ENCODE peak calls at places on chromosomes 6 and 20, in nine cellular contexts. One of them, this sample, is unnamed.

GRCh38 chr6:169164451-169164850 is 89.2 kb downstream of the THBS2 start:
- DNase-seq in pancreas: no peak
- DNase-seq in left ventricle myocardium inferior: no peak
- DNase-seq in psoas muscle: no peak
- DNase-seq in astrocyte of the spinal cord: no peak
- DNase-seq in hepatocyte: no peak
- DNase-seq in endodermal cell: no peak
- DNase-seq in Caco-2: no peak
- DNase-seq in mucosa of descending colon: no peak
- DNase-seq in this sample: no peak

GRCh38 chr6:48817714-48818113 is 645.3 kb downstream of the MMUT start:
- DNase-seq in pancreas: no peak
- DNase-seq in left ventricle myocardium inferior: no peak
- DNase-seq in psoas muscle: no peak
- DNase-seq in astrocyte of the spinal cord: peak; percentile 15
- DNase-seq in hepatocyte: no peak
- DNase-seq in endodermal cell: no peak
- DNase-seq in Caco-2: no peak
- DNase-seq in mucosa of descending colon: no peak
- DNase-seq in this sample: no peak

GRCh38 chr6:17863971-17864754 is 123.3 kb downstream of the KIF13A start:
- DNase-seq in pancreas: no peak
- DNase-seq in left ventricle myocardium inferior: peak; percentile 27
- DNase-seq in psoas muscle: peak; percentile 15
- DNase-seq in astrocyte of the spinal cord: peak; percentile 71
- DNase-seq in hepatocyte: no peak
- DNase-seq in endodermal cell: no peak
- DNase-seq in Caco-2: no peak
- DNase-seq in mucosa of descending colon: peak; percentile 54
- DNase-seq in this sample: no peak

GRCh38 chr20:49893242-49894072 is 21.9 kb downstream of the SPATA2 start:
- DNase-seq in pancreas: no peak
- DNase-seq in left ventricle myocardium inferior: no peak
- DNase-seq in psoas muscle: no peak
- DNase-seq in astrocyte of the spinal cord: no peak
- DNase-seq in hepatocyte: no peak
- DNase-seq in endodermal cell: no peak
- DNase-seq in Caco-2: no peak
- DNase-seq in mucosa of descending colon: no peak
- DNase-seq in this sample: peak; percentile 70

GRCh38 chr6:139917943-139918342 is 543.5 kb upstream of the CITED2 start:
- DNase-seq in pancreas: no peak
- DNase-seq in left ventricle myocardium inferior: no peak
- DNase-seq in psoas muscle: no peak
- DNase-seq in astrocyte of the spinal cord: no peak
- DNase-seq in hepatocyte: no peak
- DNase-seq in endodermal cell: no peak
- DNase-seq in Caco-2: no peak
- DNase-seq in mucosa of descending colon: no peak
- DNase-seq in this sample: no peak

GRCh38 chr20:35719717-35720116 is 20.5 kb downstream of the ROMO1 start:
- DNase-seq in pancreas: no peak
- DNase-seq in left ventricle myocardium inferior: no peak
- DNase-seq in psoas muscle: no peak
- DNase-seq in astrocyte of the spinal cord: no peak
- DNase-seq in hepatocyte: no peak
- DNase-seq in endodermal cell: peak; percentile 26
- DNase-seq in Caco-2: no peak
- DNase-seq in mucosa of descending colon: no peak
- DNase-seq in this sample: no peak

GRCh38 chr20:40992349-40993113 is 36.1 kb upstream of the TOP1 start:
- DNase-seq in pancreas: no peak
- DNase-seq in left ventricle myocardium inferior: no peak
- DNase-seq in psoas muscle: no peak
- DNase-seq in astrocyte of the spinal cord: no peak
- DNase-seq in hepatocyte: no peak
- DNase-seq in endodermal cell: no peak
- DNase-seq in Caco-2: no peak
- DNase-seq in mucosa of descending colon: no peak
- DNase-seq in this sample: no peak

GRCh38 chr6:21593927-21594421 is 423 bp downstream of the SOX4 start:
- DNase-seq in pancreas: peak; percentile 34
- DNase-seq in left ventricle myocardium inferior: no peak
- DNase-seq in psoas muscle: no peak
- DNase-seq in astrocyte of the spinal cord: peak; percentile 77
- DNase-seq in hepatocyte: peak; percentile 57
- DNase-seq in endodermal cell: no peak
- DNase-seq in Caco-2: no peak
- DNase-seq in mucosa of descending colon: peak; percentile 59
- DNase-seq in this sample: peak; percentile 24

GRCh38 chr6:885051-885590 is 192.2 kb upstream of the EXOC2 start:
- DNase-seq in pancreas: no peak
- DNase-seq in left ventricle myocardium inferior: no peak
- DNase-seq in psoas muscle: no peak
- DNase-seq in astrocyte of the spinal cord: no peak
- DNase-seq in hepatocyte: no peak
- DNase-seq in endodermal cell: no peak
- DNase-seq in Caco-2: no peak
- DNase-seq in mucosa of descending colon: peak; percentile 64
- DNase-seq in this sample: no peak

GRCh38 chr6:143607959-143608358 is 69.8 kb upstream of the PHACTR2 start:
- DNase-seq in pancreas: no peak
- DNase-seq in left ventricle myocardium inferior: no peak
- DNase-seq in psoas muscle: no peak
- DNase-seq in astrocyte of the spinal cord: no peak
- DNase-seq in hepatocyte: no peak
- DNase-seq in endodermal cell: no peak
- DNase-seq in Caco-2: no peak
- DNase-seq in mucosa of descending colon: no peak
- DNase-seq in this sample: no peak

GRCh38 chr20:50041238-50041915 is 58.6 kb downstream of the SNAI1 start:
- DNase-seq in pancreas: no peak
- DNase-seq in left ventricle myocardium inferior: no peak
- DNase-seq in psoas muscle: no peak
- DNase-seq in astrocyte of the spinal cord: no peak
- DNase-seq in hepatocyte: no peak
- DNase-seq in endodermal cell: no peak
- DNase-seq in Caco-2: no peak
- DNase-seq in mucosa of descending colon: no peak
- DNase-seq in this sample: no peak

GRCh38 chr20:7497985-7498384 is 442.3 kb downstream of the HAO1 start:
- DNase-seq in pancreas: no peak
- DNase-seq in left ventricle myocardium inferior: no peak
- DNase-seq in psoas muscle: no peak
- DNase-seq in astrocyte of the spinal cord: peak; percentile 84
- DNase-seq in hepatocyte: no peak
- DNase-seq in endodermal cell: no peak
- DNase-seq in Caco-2: no peak
- DNase-seq in mucosa of descending colon: no peak
- DNase-seq in this sample: no peak

GRCh38 chr20:24502661-24503060 is 33.2 kb downstream of the SYNDIG1 start:
- DNase-seq in pancreas: no peak
- DNase-seq in left ventricle myocardium inferior: no peak
- DNase-seq in psoas muscle: no peak
- DNase-seq in astrocyte of the spinal cord: peak; percentile 60
- DNase-seq in hepatocyte: no peak
- DNase-seq in endodermal cell: no peak
- DNase-seq in Caco-2: no peak
- DNase-seq in mucosa of descending colon: no peak
- DNase-seq in this sample: no peak

GRCh38 chr6:15413558-15414257 is 167.8 kb downstream of the JARID2 start:
- DNase-seq in pancreas: no peak
- DNase-seq in left ventricle myocardium inferior: no peak
- DNase-seq in psoas muscle: no peak
- DNase-seq in astrocyte of the spinal cord: peak; percentile 53
- DNase-seq in hepatocyte: no peak
- DNase-seq in endodermal cell: no peak
- DNase-seq in Caco-2: no peak
- DNase-seq in mucosa of descending colon: no peak
- DNase-seq in this sample: no peak

GRCh38 chr20:1630186-1630585 is 10.4 kb upstream of the SIRPB1 start:
- DNase-seq in pancreas: no peak
- DNase-seq in left ventricle myocardium inferior: no peak
- DNase-seq in psoas muscle: no peak
- DNase-seq in astrocyte of the spinal cord: no peak
- DNase-seq in hepatocyte: no peak
- DNase-seq in endodermal cell: no peak
- DNase-seq in Caco-2: no peak
- DNase-seq in mucosa of descending colon: no peak
- DNase-seq in this sample: no peak

GRCh38 chr6:28982476-28983266 is 22.4 kb downstream of the ZNF311 start:
- DNase-seq in pancreas: no peak
- DNase-seq in left ventricle myocardium inferior: no peak
- DNase-seq in psoas muscle: no peak
- DNase-seq in astrocyte of the spinal cord: peak; percentile 79
- DNase-seq in hepatocyte: peak; percentile 69
- DNase-seq in endodermal cell: no peak
- DNase-seq in Caco-2: peak; percentile 52
- DNase-seq in mucosa of descending colon: no peak
- DNase-seq in this sample: peak; percentile 20

GRCh38 chr20:59452856-59453255 is 151.5 kb upstream of the PHACTR3 start:
- DNase-seq in pancreas: no peak
- DNase-seq in left ventricle myocardium inferior: no peak
- DNase-seq in psoas muscle: no peak
- DNase-seq in astrocyte of the spinal cord: no peak
- DNase-seq in hepatocyte: no peak
- DNase-seq in endodermal cell: no peak
- DNase-seq in Caco-2: no peak
- DNase-seq in mucosa of descending colon: no peak
- DNase-seq in this sample: no peak

GRCh38 chr20:59453634-59454241 is 150.6 kb upstream of the PHACTR3 start:
- DNase-seq in pancreas: no peak
- DNase-seq in left ventricle myocardium inferior: peak; percentile 26
- DNase-seq in psoas muscle: no peak
- DNase-seq in astrocyte of the spinal cord: no peak
- DNase-seq in hepatocyte: no peak
- DNase-seq in endodermal cell: no peak
- DNase-seq in Caco-2: no peak
- DNase-seq in mucosa of descending colon: no peak
- DNase-seq in this sample: no peak

GRCh38 chr20:59458645-59459044 is 145.7 kb upstream of the PHACTR3 start:
- DNase-seq in pancreas: no peak
- DNase-seq in left ventricle myocardium inferior: no peak
- DNase-seq in psoas muscle: no peak
- DNase-seq in astrocyte of the spinal cord: no peak
- DNase-seq in hepatocyte: no peak
- DNase-seq in endodermal cell: no peak
- DNase-seq in Caco-2: no peak
- DNase-seq in mucosa of descending colon: no peak
- DNase-seq in this sample: no peak

GRCh38 chr20:59456342-59457132 is 147.8 kb upstream of the PHACTR3 start:
- DNase-seq in pancreas: no peak
- DNase-seq in left ventricle myocardium inferior: no peak
- DNase-seq in psoas muscle: no peak
- DNase-seq in astrocyte of the spinal cord: no peak
- DNase-seq in hepatocyte: no peak
- DNase-seq in endodermal cell: no peak
- DNase-seq in Caco-2: no peak
- DNase-seq in mucosa of descending colon: no peak
- DNase-seq in this sample: no peak

DNA sequence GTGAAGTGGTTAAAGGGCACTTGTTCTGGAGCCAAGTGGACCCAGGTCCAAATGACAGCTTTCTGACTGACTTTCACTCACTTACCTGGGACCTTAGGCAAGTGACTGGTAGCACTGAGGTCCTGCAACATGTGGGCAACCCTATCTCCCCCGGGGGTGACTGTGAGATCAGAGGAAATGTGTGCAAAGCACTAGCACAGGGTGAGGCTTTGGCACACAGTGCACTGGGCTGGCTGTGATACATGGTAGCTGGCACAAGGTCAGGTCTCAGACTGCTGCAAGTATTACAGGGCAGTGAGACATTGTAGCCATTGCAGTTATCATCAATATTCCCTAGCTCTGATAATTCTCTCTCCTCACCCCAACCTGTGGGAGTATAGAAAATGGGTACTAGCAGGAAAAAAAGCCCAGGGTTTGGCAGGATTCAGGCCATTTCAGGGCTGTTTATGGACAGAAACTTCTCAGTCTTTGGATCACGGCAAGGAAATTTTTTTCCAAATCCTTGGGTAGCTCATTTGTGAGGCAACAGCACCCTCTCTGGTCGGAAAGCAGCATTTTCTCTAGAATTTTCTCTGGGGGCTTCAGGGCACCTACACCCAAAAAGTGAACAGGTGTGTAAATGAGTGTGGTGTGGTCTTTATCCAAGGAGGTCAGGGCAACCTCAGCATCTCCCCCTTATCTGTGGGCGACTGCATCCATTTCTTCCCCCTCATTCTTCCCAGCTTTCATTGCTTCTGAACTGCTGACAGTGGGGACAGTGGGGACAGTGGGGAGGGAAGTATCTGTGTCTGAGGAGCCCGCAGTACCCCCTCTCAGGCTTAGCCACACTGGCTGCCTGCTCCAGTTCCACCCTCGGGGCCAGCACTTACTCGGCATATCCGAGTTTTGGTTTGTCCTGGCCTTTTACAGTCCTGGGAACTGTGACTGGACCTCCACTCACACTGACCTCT is 148.7 kb upstream of the PHACTR3 start:
- DNase-seq in pancreas: peak; percentile 42
- DNase-seq in left ventricle myocardium inferior: peak; percentile 32
- DNase-seq in psoas muscle: peak; percentile 31
- DNase-seq in astrocyte of the spinal cord: no peak
- DNase-seq in hepatocyte: peak; percentile 53
- DNase-seq in endodermal cell: peak; percentile 67
- DNase-seq in Caco-2: no peak
- DNase-seq in mucosa of descending colon: peak; percentile 27
- DNase-seq in this sample: no peak
- TF ChIP-seq CTCF in pancreas: peak; percentile 43
- TF ChIP-seq CTCF in left ventricle myocardium inferior: peak; percentile 60
- TF ChIP-seq CTCF in psoas muscle: peak; percentile 42
- TF ChIP-seq CTCF in astrocyte of the spinal cord: peak; percentile 38
- TF ChIP-seq CTCF in hepatocyte: peak; percentile 73
- TF ChIP-seq CTCF in endodermal cell: peak; percentile 85
- TF ChIP-seq CTCF in Caco-2: peak; percentile 86
- TF ChIP-seq CTCF in mucosa of descending colon: no peak
- TF ChIP-seq CTCF in this sample: peak; percentile 39

GRCh38 chr6:55141611-55142010 is 32.7 kb upstream of the HCRTR2 start:
- DNase-seq in pancreas: no peak
- DNase-seq in left ventricle myocardium inferior: no peak
- DNase-seq in psoas muscle: no peak
- DNase-seq in astrocyte of the spinal cord: no peak
- DNase-seq in hepatocyte: no peak
- DNase-seq in endodermal cell: no peak
- DNase-seq in Caco-2: no peak
- DNase-seq in mucosa of descending colon: no peak
- DNase-seq in this sample: no peak
- TF ChIP-seq CTCF in pancreas: no peak
- TF ChIP-seq CTCF in left ventricle myocardium inferior: no peak
- TF ChIP-seq CTCF in psoas muscle: no peak
- TF ChIP-seq CTCF in astrocyte of the spinal cord: no peak
- TF ChIP-seq CTCF in hepatocyte: no peak
- TF ChIP-seq CTCF in endodermal cell: no peak
- TF ChIP-seq CTCF in Caco-2: no peak
- TF ChIP-seq CTCF in mucosa of descending colon: no peak
- TF ChIP-seq CTCF in this sample: no peak

GRCh38 chr6:125584468-125584939 is 164.9 kb upstream of the HEY2 start:
- DNase-seq in pancreas: no peak
- DNase-seq in left ventricle myocardium inferior: peak; percentile 49
- DNase-seq in psoas muscle: peak; percentile 45
- DNase-seq in astrocyte of the spinal cord: peak; percentile 81
- DNase-seq in hepatocyte: peak; percentile 66
- DNase-seq in endodermal cell: peak; percentile 93
- DNase-seq in Caco-2: no peak
- DNase-seq in mucosa of descending colon: no peak
- DNase-seq in this sample: no peak
- TF ChIP-seq CTCF in pancreas: no peak
- TF ChIP-seq CTCF in left ventricle myocardium inferior: peak; percentile 40
- TF ChIP-seq CTCF in psoas muscle: peak; percentile 20
- TF ChIP-seq CTCF in astrocyte of the spinal cord: no peak
- TF ChIP-seq CTCF in hepatocyte: peak; percentile 4
- TF ChIP-seq CTCF in endodermal cell: no peak
- TF ChIP-seq CTCF in Caco-2: no peak
- TF ChIP-seq CTCF in mucosa of descending colon: no peak
- TF ChIP-seq CTCF in this sample: no peak

GRCh38 chr6:150667977-150668716 is 68.5 kb downstream of the PLEKHG1 start:
- DNase-seq in pancreas: peak; percentile 87
- DNase-seq in left ventricle myocardium inferior: peak; percentile 91
- DNase-seq in psoas muscle: peak; percentile 89
- DNase-seq in astrocyte of the spinal cord: peak; percentile 90
- DNase-seq in hepatocyte: peak; percentile 90
- DNase-seq in endodermal cell: no peak
- DNase-seq in Caco-2: peak; percentile 87
- DNase-seq in mucosa of descending colon: peak; percentile 93
- DNase-seq in this sample: no peak
- TF ChIP-seq CTCF in pancreas: no peak
- TF ChIP-seq CTCF in left ventricle myocardium inferior: peak; percentile 47
- TF ChIP-seq CTCF in psoas muscle: no peak
- TF ChIP-seq CTCF in astrocyte of the spinal cord: peak; percentile 38
- TF ChIP-seq CTCF in hepatocyte: peak; percentile 47
- TF ChIP-seq CTCF in endodermal cell: peak; percentile 25
- TF ChIP-seq CTCF in Caco-2: no peak
- TF ChIP-seq CTCF in mucosa of descending colon: no peak
- TF ChIP-seq CTCF in this sample: no peak